ENCODE peak calls at places on chromosomes 7 and 10, in seven cellular contexts. W is gastrocnemius medialis, S is upper lobe of right lung, Y is GM23248, P is SK-N-SH, D is astrocyte of the spinal cord, A is brain microvascular endothelial cell. C is an unnamed sample.

GRCh38 chr10:103894454-103894853 is 23.5 kb downstream of the STN1 start:
- DNase-seq in Y (peak), S (no peak), W (no peak), D (peak), P (no peak), A (no peak), C (no peak)

GRCh38 chr10:132519382-132520146 is 18.0 kb upstream of the INPP5A start:
- DNase-seq in D (no peak), A (no peak), W (peak), Y (no peak), S (peak), P (no peak), C (no peak)

GRCh38 chr10:124740374-124741280 is 3.6 kb downstream of the FAM53B start:
- DNase-seq in D (no peak), S (peak), W (peak), Y (peak), A (no peak), P (no peak), C (no peak)

GRCh38 chr10:60369163-60369930 is 20.3 kb downstream of the ANK3 start:
- DNase-seq in S (no peak), P (no peak), D (no peak), W (no peak), A (no peak), Y (no peak), C (no peak)

GRCh38 chr7:93211228-93211818 is 14.9 kb downstream of the HEPACAM2 start:
- DNase-seq in P (no peak), A (no peak), Y (no peak), S (no peak), W (no peak), D (no peak), C (no peak)

GRCh38 chr7:112462236-112462635 is 12.0 kb downstream of the IFRD1 start:
- DNase-seq in D (peak), P (no peak), Y (peak), S (no peak), A (peak), W (peak), C (peak)

GRCh38 chr7:84688671-84689070 is 494.1 kb upstream of the SEMA3A start:
- DNase-seq in D (peak), A (peak), P (no peak), W (no peak), S (no peak), Y (peak), C (no peak)

GRCh38 chr10:25130911-25131310 is 43.9 kb upstream of the GPR158 start:
- DNase-seq in P (no peak), A (no peak), S (no peak), W (no peak), D (peak), Y (peak), C (peak)

GRCh38 chr7:130180571-130180971 is 24.6 kb downstream of the TMEM209 start:
- DNase-seq in Y (peak), A (no peak), P (no peak), S (no peak), W (no peak), D (peak), C (no peak)

GRCh38 chr10:35504132-35504531 is 101.0 kb upstream of the GJD4 start:
- DNase-seq in P (no peak), W (no peak), D (no peak), A (no peak), S (no peak), Y (no peak), C (no peak)

GRCh38 chr10:131146790-131147189 is 164.7 kb downstream of the TCERG1L start:
- DNase-seq in A (no peak), S (peak), Y (no peak), P (no peak), W (no peak), D (no peak), C (no peak)

GRCh38 chr10:114477285-114477684 is 73.0 kb upstream of the AFAP1L2 start:
- DNase-seq in Y (peak), S (no peak), W (peak), D (peak), P (no peak), A (peak), C (peak)

GRCh38 chr7:44293561-44294324 is 31.7 kb downstream of the CAMK2B start:
- DNase-seq in P (no peak), A (no peak), S (peak), Y (no peak), W (peak), D (no peak), C (no peak)

GRCh38 chr7:128744366-128744905 is 5.3 kb downstream of the CALU start:
- DNase-seq in A (no peak), D (no peak), P (no peak), Y (no peak), S (no peak), W (no peak), C (no peak)

GRCh38 chr7:101862280-101863220 is 45.1 kb downstream of the CUX1 start:
- DNase-seq in A (no peak), Y (no peak), S (no peak), P (no peak), W (peak), D (no peak), C (peak)

GRCh38 chr10:68202965-68203358 is 29.0 kb downstream of the ATOH7 start:
- DNase-seq in S (no peak), W (no peak), A (peak), Y (peak), P (no peak), D (peak), C (no peak)

GRCh38 chr7:51649-52048 is 140.7 kb upstream of the FAM20C start:
- DNase-seq in S (peak), A (no peak), D (no peak), Y (no peak), P (no peak), W (no peak), C (no peak)

GRCh38 chr7:131336956-131337355 is 9.3 kb downstream of the MKLN1 start:
- DNase-seq in D (peak), Y (peak), A (no peak), W (no peak), S (no peak), P (no peak), C (no peak)

GRCh38 chr10:19788075-19788686 is 28.1 kb upstream of the PLXDC2 start:
- DNase-seq in D (peak), P (peak), W (no peak), Y (peak), S (no peak), A (peak), C (peak)

GRCh38 chr7:142228681-142229080 is 29.2 kb downstream of the PRSS58 start:
- DNase-seq in D (no peak), W (no peak), S (no peak), P (no peak), A (no peak), Y (no peak), C (no peak)

GRCh38 chr7:123864012-123864411 is 19.0 kb downstream of the HYAL4 start:
- DNase-seq in D (no peak), W (no peak), P (no peak), S (no peak), Y (no peak), A (no peak), C (no peak)

GRCh38 chr7:25091757-25092156 is 33.3 kb downstream of the CYCS start:
- DNase-seq in D (no peak), A (no peak), Y (no peak), S (no peak), P (no peak), W (no peak), C (no peak)

GRCh38 chr10:97399843-97400545 is 1.1 kb downstream of the RRP12 start:
- DNase-seq in S (no peak), D (peak), Y (peak), A (peak), W (peak), P (peak), C (no peak)

GRCh38 chr7:117010375-117011133 is 57.3 kb downstream of the ST7 start:
- DNase-seq in Y (peak), S (no peak), P (no peak), D (no peak), A (peak), W (no peak), C (no peak)

GRCh38 chr10:76946268-76946667 is 691.3 kb downstream of the KCNMA1 start:
- DNase-seq in P (no peak), W (peak), A (peak), Y (peak), D (no peak), S (no peak), C (peak)

GRCh38 chr10:22332116-22332692 is 11.3 kb downstream of the BMI1 start:
- DNase-seq in S (no peak), W (no peak), A (no peak), D (no peak), Y (no peak), P (no peak), C (no peak)

GRCh38 chr7:131110294-131111080 is 217.2 kb upstream of the MKLN1 start:
- DNase-seq in S (no peak), D (peak), W (peak), Y (peak), P (no peak), A (peak), C (no peak)

GRCh38 chr10:62790571-62790970 is 13.9 kb upstream of the ADO start:
- DNase-seq in W (no peak), D (no peak), Y (no peak), S (no peak), A (no peak), P (no peak), C (no peak)

GRCh38 chr7:83976302-83976701 is 218.3 kb downstream of the SEMA3A start:
- DNase-seq in Y (peak), P (peak), A (no peak), D (peak), W (no peak), S (no peak), C (peak)

GRCh38 chr10:127243490-127244272 is 47.3 kb upstream of the INSYN2A start:
- DNase-seq in P (peak), S (no peak), W (no peak), Y (peak), A (peak), D (peak), C (no peak)

GRCh38 chr7:4144801-4145470 is 537.2 kb upstream of the FOXK1 start:
- DNase-seq in Y (no peak), P (peak), W (no peak), D (peak), A (peak), S (no peak), C (no peak)

GRCh38 chr10:131790021-131790420 is 110.8 kb upstream of the PPP2R2D start:
- DNase-seq in D (no peak), A (no peak), P (no peak), W (peak), Y (no peak), S (no peak), C (no peak)

GRCh38 chr10:121644501-121644900 is 46.3 kb upstream of the FGFR2 start:
- DNase-seq in D (no peak), W (no peak), P (peak), S (peak), A (no peak), Y (no peak), C (no peak)

DNA sequence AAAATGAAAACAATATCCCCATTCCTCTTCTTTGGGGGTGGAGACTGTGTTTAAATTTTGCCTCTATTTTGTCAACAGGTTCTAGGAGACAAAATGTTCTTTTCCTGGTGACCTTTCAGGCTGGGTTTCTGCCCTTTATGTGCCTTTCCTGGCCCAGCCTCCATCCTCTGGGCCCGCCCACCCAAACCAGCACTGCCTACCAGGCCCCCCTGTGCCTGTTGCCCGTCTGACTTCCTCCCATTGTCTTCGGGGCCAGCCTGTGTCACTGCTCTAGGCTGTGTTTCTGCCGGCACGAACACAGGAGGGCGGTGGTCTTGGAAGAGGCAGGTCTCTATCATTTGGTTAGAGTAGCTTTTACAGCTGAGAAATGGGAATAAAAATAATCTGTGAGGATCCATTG is 13.9 kb downstream of the TSPAN14 start:
- DNase-seq in P (peak), S (peak), D (no peak), W (peak), Y (no peak), A (no peak), C (no peak)
- H3K4me3 ChIP-seq in P (no peak), S (peak), D (no peak), W (peak), Y (no peak), A (no peak), C (no peak)

GRCh38 chr7:151686016-151686766 is 166.5 kb upstream of the RHEB start:
- DNase-seq in Y (peak), P (peak), D (no peak), S (no peak), W (peak), A (no peak), C (no peak)
- H3K4me3 ChIP-seq in Y (no peak), P (no peak), D (no peak), S (no peak), W (no peak), A (no peak), C (no peak)

DNA sequence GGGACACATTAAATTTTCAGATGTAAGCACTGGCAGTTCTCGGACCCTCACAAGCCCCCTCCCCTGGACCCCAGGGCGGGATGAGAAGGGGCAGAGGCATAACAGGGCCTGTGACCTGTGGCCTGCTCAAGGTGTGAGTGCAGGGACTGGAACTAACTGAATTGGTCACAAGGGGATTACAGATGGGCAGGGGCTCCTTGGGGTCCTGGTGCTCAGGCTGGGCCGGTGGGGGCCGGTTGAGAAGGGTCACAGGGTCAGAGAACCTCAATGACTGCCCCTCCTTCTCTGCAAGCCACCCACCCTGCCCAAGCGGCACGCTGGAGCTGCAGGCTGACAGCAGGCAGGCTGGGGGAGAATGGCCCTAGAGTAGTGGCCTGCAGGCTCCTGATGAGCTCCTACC is 80.8 kb upstream of the PCBD1 start:
- DNase-seq in A (no peak), W (no peak), P (no peak), S (no peak), Y (no peak), D (no peak), C (no peak)
- H3K4me3 ChIP-seq in A (no peak), W (no peak), P (no peak), S (no peak), Y (no peak), D (no peak), C (no peak)

DNA sequence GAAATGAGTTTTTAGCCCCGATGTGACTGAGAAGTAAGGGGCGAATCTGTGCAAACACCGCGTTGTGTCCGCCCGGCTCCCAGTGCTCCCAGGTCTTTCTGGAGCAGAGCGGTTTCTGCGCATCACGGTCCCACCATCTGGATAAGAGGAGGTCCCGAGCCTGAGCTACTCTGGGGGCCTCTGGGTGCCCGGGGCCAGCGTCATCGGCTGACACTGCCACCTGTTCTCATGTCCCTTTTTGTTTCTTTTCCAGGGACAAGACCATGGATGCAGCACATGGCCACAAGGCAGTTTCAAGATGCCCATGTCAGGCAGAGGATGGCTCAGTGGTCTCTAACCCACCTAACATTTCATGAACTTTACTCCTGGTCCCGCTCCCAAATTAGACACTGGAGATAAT is 24.9 kb downstream of the KLF6 start:
- DNase-seq in D (no peak), W (no peak), S (no peak), A (no peak), Y (no peak), P (no peak), C (no peak)
- H3K4me3 ChIP-seq in D (no peak), W (no peak), S (no peak), A (no peak), Y (no peak), P (no peak), C (no peak)

GRCh38 chr10:110142965-110143364 is 64.4 kb upstream of the MXI1 start:
- DNase-seq in Y (no peak), W (no peak), D (no peak), S (no peak), A (no peak), P (no peak), C (no peak)

GRCh38 chr10:110138197-110138812 is 69.1 kb upstream of the MXI1 start:
- DNase-seq in D (peak), W (no peak), Y (peak), S (no peak), P (peak), A (peak), C (no peak)

GRCh38 chr10:110144526-110144925 is 62.9 kb upstream of the MXI1 start:
- DNase-seq in D (no peak), A (no peak), P (no peak), W (no peak), Y (no peak), S (no peak), C (no peak)

GRCh38 chr10:110141185-110141584 is 66.2 kb upstream of the MXI1 start:
- DNase-seq in P (no peak), W (no peak), D (peak), S (no peak), A (peak), Y (peak), C (peak)

GRCh38 chr10:110141747-110142625 is 65.4 kb upstream of the MXI1 start:
- DNase-seq in A (no peak), S (peak), D (no peak), P (no peak), W (peak), Y (no peak), C (no peak)
- H3K4me3 ChIP-seq in A (no peak), S (no peak), D (no peak), P (no peak), W (no peak), Y (no peak), C (no peak)

DNA sequence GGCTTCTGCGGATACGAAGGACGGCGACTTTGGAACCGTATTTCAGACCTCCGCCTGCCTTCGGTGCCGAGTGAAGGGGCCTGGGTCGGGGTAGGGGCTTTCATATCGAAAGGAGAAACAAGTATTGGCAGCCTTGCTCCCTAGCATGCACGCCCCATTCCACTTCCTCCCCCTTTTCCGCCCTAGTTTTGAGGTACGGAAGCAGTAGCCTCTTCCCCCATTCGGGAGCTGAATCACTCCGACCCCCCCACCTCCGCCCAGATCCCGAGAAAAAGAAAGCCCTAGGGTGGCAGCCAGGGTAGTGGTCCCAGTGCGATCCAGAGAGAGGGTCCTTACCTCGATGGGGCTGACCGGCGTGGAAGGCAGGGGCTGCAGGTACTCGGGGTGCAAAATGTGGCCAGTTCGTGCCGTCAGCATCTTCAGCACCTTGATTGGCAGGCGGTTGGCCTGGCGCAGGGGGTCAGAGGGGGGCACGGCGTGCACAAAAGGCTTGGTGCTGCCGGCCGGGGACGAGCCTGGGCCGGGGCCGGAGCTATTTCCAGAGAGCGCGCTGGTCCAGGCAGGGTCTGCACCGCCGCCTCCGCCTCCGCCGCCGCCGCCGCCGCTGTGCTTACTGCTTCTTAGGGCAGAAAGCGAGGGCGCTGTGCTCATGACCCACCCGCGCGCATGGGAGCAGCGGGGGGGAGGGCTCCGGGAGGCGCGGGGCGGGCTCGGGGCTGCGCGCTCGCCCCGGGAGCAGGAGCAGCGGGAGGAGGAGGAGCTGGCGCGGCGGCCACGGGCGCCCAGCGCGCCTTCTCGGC is 595 bp downstream of the ZNF503 start:
- DNase-seq in Y (peak), P (peak), D (peak), W (no peak), A (peak), S (peak), C (peak)
- H3K4me3 ChIP-seq in Y (peak), P (peak), D (peak), W (peak), A (peak), S (peak), C (peak)

DNA sequence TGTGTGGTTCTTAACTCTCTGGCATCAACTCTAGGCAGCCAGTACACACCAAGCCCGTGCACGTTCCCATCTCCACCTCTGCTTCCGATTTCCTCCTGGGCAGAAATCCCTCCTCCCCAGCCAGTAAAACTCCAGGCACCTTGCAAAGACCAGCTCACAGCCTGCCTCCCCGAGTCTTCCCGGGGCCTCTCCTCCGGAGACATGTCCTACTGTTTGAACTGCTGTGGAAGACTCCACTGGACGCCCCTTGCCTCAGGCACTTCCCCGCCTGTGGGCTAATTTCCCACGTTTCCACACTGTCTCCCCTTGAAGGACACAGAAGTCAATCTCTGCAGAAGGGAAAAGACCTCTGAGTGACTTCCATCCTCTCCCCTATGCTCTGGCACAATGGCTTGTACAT is 210.7 kb upstream of the FRMD4A start:
- DNase-seq in P (no peak), Y (no peak), D (no peak), W (no peak), A (no peak), S (no peak), C (no peak)
- H3K4me3 ChIP-seq in P (no peak), Y (no peak), D (no peak), W (no peak), A (no peak), S (no peak), C (no peak)